ENCODE peak calls at places on chromosomes 1 and 21, in eight cellular contexts. Y is AML-193; U is activated CD8-positive, alpha-beta memory T cell treated with anti-CD3 and anti-CD28 coated beads for 24 hours; D is T-helper 1 cell; E is astrocyte of the cerebellum; Z is RPMI7951; G is heart left ventricle; N is neuronal stem cell. M is an unnamed sample.

GRCh38 chr1:164785841-164786534 is 227.0 kb downstream of the PBX1 start:
- DNase-seq in Z (no peak), N (no peak), Y (no peak), U (no peak), D (no peak), E (no peak), G (no peak), M (no peak)

GRCh38 chr21:26449161-26449560 is 123.9 kb downstream of the CYYR1 start:
- DNase-seq in U (no peak), Z (peak; percentile 15), N (no peak), E (no peak), G (no peak), Y (no peak), D (no peak), M (no peak)

GRCh38 chr1:6180215-6180577 is at the start of gene CHD5:
- DNase-seq in Z (no peak), E (no peak), N (peak; percentile 44), Y (no peak), D (no peak), G (no peak), U (no peak), M (no peak)

GRCh38 chr1:201251851-201252430 is 31.4 kb upstream of the PKP1 start:
- DNase-seq in G (no peak), Z (no peak), Y (no peak), E (no peak), U (no peak), N (no peak), D (no peak), M (no peak)

GRCh38 chr1:115782571-115783281 is 14.2 kb upstream of the CASQ2 start:
- DNase-seq in Z (peak; percentile 74), G (no peak), U (no peak), N (no peak), Y (no peak), D (no peak), E (no peak), M (no peak)

GRCh38 chr1:162302660-162303344 is 73.9 kb downstream of the SPATA46 start:
- DNase-seq in U (no peak), D (no peak), G (no peak), N (no peak), Z (no peak), Y (no peak), E (peak; percentile 59), M (no peak)

GRCh38 chr1:72530646-72531045 is 248.3 kb upstream of the NEGR1 start:
- DNase-seq in E (no peak), G (no peak), U (no peak), Y (no peak), D (no peak), Z (no peak), N (no peak), M (no peak)

GRCh38 chr1:186689907-186690306 is 9.7 kb upstream of the PTGS2 start:
- DNase-seq in N (no peak), G (no peak), Z (no peak), Y (no peak), U (no peak), E (no peak), D (no peak), M (no peak)

GRCh38 chr21:44657635-44658183 is at the start of gene KRTAP12-3:
- DNase-seq in E (no peak), G (no peak), U (no peak), D (peak; percentile 43), Z (peak; percentile 1), Y (no peak), N (no peak), M (no peak)

GRCh38 chr1:245262876-245263625 is 108.3 kb downstream of the KIF26B start:
- DNase-seq in D (no peak), U (no peak), Y (no peak), N (no peak), Z (no peak), G (no peak), E (no peak), M (no peak)

GRCh38 chr1:26409191-26409751 is 1.3 kb upstream of the LIN28A start:
- DNase-seq in E (no peak), Y (no peak), U (no peak), D (no peak), N (peak; percentile 91), Z (no peak), G (no peak), M (peak; percentile 89)

GRCh38 chr1:150061632-150062101 is 5.9 kb upstream of the VPS45 start:
- DNase-seq in Z (peak; percentile 84), G (no peak), D (no peak), Y (no peak), U (no peak), E (peak; percentile 93), N (no peak), M (no peak)

GRCh38 chr1:156475568-156476500 is 24.7 kb downstream of the MEF2D start:
- DNase-seq in Y (no peak), N (no peak), U (no peak), G (peak; percentile 79), D (no peak), Z (no peak), E (peak; percentile 27), M (no peak)

GRCh38 chr1:5989286-5989605 is 3.0 kb downstream of the NPHP4 start:
- DNase-seq in D (no peak), U (no peak), Z (no peak), N (no peak), Y (no peak), E (no peak), G (no peak), M (no peak)

M was measured in neural crest cell.